ENCODE peak calls at places on chromosomes 5 and 9, in four cellular contexts. L, J, Q and W are unnamed samples.

GRCh38 chr9:132451276-132451675 is 41.3 kb downstream of the CFAP77 start:
- DNase-seq in J (no peak), L (no peak), Q (no peak), W (no peak)

GRCh38 chr9:86614871-86615849 is 260.9 kb upstream of the TUT7 start:
- DNase-seq in J (peak; percentile 58), Q (no peak), L (peak; percentile 70), W (peak; percentile 83)

GRCh38 chr5:78523314-78524193 is 125.0 kb downstream of the LHFPL2 start:
- DNase-seq in J (no peak), L (no peak), Q (no peak), W (no peak)

GRCh38 chr9:6902423-6902822 is 144.7 kb downstream of the KDM4C start:
- DNase-seq in L (peak; percentile 9), J (no peak), Q (no peak), W (no peak)

GRCh38 chr9:89889865-89890264 is 285.1 kb downstream of the GADD45G start:
- DNase-seq in Q (peak; percentile 12), J (no peak), L (no peak), W (no peak)

GRCh38 chr9:137534256-137535119 is 15.7 kb downstream of the PNPLA7 start:
- DNase-seq in Q (peak; percentile 59), L (peak; percentile 60), J (no peak), W (peak; percentile 86)

GRCh38 chr5:15255601-15256000 is 244.4 kb upstream of the FBXL7 start:
- DNase-seq in Q (no peak), J (no peak), L (no peak), W (no peak)

GRCh38 chr9:124371183-124371582 is 44.1 kb downstream of the PSMB7 start:
- DNase-seq in J (no peak), L (peak; percentile 53), Q (no peak), W (no peak)

GRCh38 chr5:145509336-145510150 is 325.6 kb downstream of the PRELID2 start:
- DNase-seq in L (peak; percentile 63), Q (no peak), J (no peak), W (no peak)

GRCh38 chr9:136086213-136086881 is 8.7 kb downstream of the NACC2 start:
- DNase-seq in J (no peak), L (no peak), Q (peak; percentile 30), W (no peak)

GRCh38 chr9:114156311-114156657 is 947 bp downstream of the COL27A1 start:
- DNase-seq in Q (no peak), J (no peak), L (no peak), W (no peak)

GRCh38 chr9:132011896-132012295 is 67.8 kb downstream of the MED27 start:
- DNase-seq in J (no peak), L (no peak), Q (no peak), W (no peak)

GRCh38 chr5:113255105-113255504 is 179.7 kb downstream of the TSSK1B start:
- DNase-seq in Q (no peak), L (no peak), J (no peak), W (no peak)

GRCh38 chr5:109688647-109688998 is 1.1 kb upstream of the MAN2A1 start:
- DNase-seq in L (peak; percentile 28), J (peak; percentile 55), Q (no peak), W (peak; percentile 79)

GRCh38 chr5:127409236-127409921 is 108.1 kb upstream of the PRRC1 start:
- DNase-seq in Q (no peak), J (no peak), L (no peak), W (no peak)

GRCh38 chr5:107108111-107108510 is 562.6 kb downstream of the EFNA5 start:
- DNase-seq in J (no peak), L (no peak), Q (no peak), W (no peak)

GRCh38 chr9:107299437-107299836 is 16.4 kb downstream of the RAD23B start:
- DNase-seq in Q (no peak), L (no peak), J (no peak), W (no peak)

GRCh38 chr9:7266911-7267555 is 509.3 kb downstream of the KDM4C start:
- DNase-seq in L (no peak), Q (no peak), J (no peak), W (no peak)

GRCh38 chr9:135443811-135444470 is 35.6 kb upstream of the PPP1R26 start:
- DNase-seq in L (no peak), Q (no peak), J (no peak), W (no peak)

GRCh38 chr9:134892221-134892620 is 11.6 kb downstream of the FCN2 start:
- DNase-seq in J (no peak), L (no peak), Q (no peak), W (no peak)

GRCh38 chr5:160923927-160924705 is 72.1 kb upstream of the ATP10B start:
- DNase-seq in Q (peak; percentile 36), J (no peak), L (no peak), W (peak; percentile 84)

GRCh38 chr5:40503438-40503837 is 176.3 kb upstream of the PTGER4 start:
- DNase-seq in Q (no peak), L (peak; percentile 56), J (no peak), W (no peak)

GRCh38 chr9:130122465-130122864 is 49.7 kb upstream of the NCS1 start:
- DNase-seq in L (no peak), Q (no peak), J (no peak), W (no peak)

GRCh38 chr5:87649455-87649854 is 236.7 kb upstream of the CCNH start:
- DNase-seq in Q (no peak), J (no peak), L (no peak), W (no peak)

GRCh38 chr5:154274828-154275185 is 84.3 kb downstream of the GALNT10 start:
- DNase-seq in J (no peak), Q (no peak), L (peak; percentile 37), W (no peak)

GRCh38 chr5:3510642-3511041 is 85.0 kb upstream of the IRX1 start:
- DNase-seq in J (no peak), L (no peak), Q (no peak), W (no peak)

GRCh38 chr5:163861670-163862069 is 356.3 kb downstream of the MAT2B start:
- DNase-seq in Q (no peak), L (no peak), J (no peak), W (no peak)

GRCh38 chr5:60259730-60260129 is 366.2 kb upstream of the PDE4D start:
- DNase-seq in Q (no peak), J (no peak), L (no peak), W (no peak)

GRCh38 chr5:177260961-177261360 is 42.6 kb downstream of the RAB24 start:
- DNase-seq in J (no peak), Q (no peak), L (no peak), W (no peak)

DNA sequence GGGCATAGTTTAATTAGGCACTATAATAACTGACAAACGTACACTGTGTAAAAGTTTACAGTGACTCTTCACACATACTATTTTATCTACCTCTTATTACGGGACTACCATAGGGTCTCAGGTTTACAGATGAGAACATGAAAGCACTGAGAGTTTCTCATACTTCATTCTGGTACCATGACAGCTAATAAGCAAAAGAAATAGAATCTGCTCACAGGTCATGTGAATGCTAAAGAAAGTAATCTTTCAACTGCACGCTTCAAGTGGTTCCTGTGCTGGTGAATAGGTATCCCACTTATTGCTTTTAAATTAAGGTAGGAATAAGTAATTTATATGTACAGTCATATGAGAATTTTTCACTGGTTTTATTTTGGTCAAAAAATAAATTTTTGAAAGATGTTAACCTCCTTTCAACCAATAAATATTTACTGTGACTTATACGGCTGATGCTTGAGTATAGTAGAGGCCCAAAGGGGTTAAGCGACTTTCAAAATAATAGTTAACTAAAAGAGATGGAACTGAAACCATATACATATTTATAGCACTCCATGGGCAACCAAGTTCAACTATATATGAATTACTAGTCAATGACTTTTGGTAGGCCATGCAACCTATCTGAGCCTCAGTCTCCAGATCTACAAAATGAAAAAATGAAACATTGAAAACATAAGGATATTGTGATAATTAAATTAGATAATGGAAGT is 8.1 kb downstream of the CDKN2A start:
- DNase-seq in Q (no peak), L (no peak), J (no peak), W (no peak)
- H3K27ac ChIP-seq in Q (no peak overlapping the region), L (peak overlapping the region; percentile 41), J (no peak overlapping the region), W (no peak overlapping the region)

DNA sequence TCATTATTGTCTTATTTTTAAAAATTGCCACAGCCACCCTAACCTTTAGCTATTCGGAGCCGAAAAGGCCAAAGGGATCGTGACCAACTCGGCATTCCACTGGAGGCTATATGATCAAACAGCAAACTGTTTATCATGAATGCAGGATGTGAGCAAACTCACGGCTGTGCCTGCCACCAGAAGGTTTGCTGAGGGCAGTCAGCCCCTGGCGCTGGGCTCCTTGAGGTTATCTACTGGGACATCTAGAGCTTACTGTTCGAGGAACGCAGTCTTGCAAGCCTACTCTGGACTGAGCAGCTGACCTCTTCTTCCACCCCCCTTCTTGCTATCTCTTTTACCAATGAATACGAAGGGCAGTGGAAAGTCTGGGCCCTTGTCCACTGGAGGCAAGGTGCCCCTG is 231.5 kb upstream of the TARS1 start:
- DNase-seq in L (no peak), J (no peak), Q (no peak), W (no peak)
- H3K56ac ChIP-seq in L (no peak overlapping the region), J (no peak overlapping the region), Q (no peak overlapping the region), W (no peak overlapping the region)

GRCh38 chr9:32430720-32431119 is 46.3 kb downstream of the ACO1 start:
- DNase-seq in Q (no peak), L (peak; percentile 73), J (no peak), W (no peak)

GRCh38 chr9:32424616-32425015 is 40.2 kb downstream of the ACO1 start:
- DNase-seq in Q (no peak), J (no peak), L (peak; percentile 17), W (no peak)

GRCh38 chr9:32426278-32426939 is 42.0 kb downstream of the ACO1 start:
- DNase-seq in Q (no peak), J (no peak), L (peak; percentile 99), W (no peak)

GRCh38 chr9:32431196-32431595 is 46.8 kb downstream of the ACO1 start:
- DNase-seq in Q (no peak), L (peak; percentile 38), J (no peak), W (no peak)

DNA sequence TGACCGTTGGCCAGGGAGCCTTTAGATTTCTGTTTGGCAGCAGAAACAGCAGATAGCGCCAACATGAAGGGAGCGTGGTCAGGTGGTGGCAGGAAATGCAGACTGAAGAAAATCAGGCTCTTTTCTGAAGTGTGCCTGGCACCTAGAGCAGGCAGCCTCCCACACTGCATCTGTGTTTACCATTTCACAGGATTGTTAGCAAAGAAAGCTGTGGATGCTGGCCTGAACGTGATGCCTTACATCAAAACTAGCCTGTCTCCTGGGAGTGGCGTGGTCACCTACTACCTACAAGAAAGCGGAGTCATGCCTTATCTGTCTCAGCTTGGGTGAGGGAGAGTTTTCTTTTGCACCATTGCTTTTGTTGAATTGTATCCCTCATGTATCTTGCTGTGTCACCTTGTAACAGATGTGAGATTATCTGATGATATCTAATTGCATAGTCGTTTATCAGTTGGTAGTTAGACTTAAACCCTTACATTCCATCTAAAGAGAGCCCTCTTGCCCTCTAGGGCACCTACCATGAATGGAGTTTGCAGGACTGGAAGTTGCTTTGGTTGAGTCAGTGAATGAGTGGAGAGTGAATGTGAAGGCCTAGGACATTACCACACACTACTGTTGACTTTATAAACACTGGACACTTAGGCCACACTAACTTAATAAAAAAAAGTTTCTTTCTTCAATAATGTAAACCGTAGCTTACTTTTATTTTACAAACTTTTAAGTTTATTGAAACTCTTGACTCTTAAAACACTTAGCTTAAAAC is 42.8 kb downstream of the ACO1 start:
- DNase-seq in Q (no peak), J (no peak), L (peak; percentile 77), W (peak; percentile 28)
- H3K27ac ChIP-seq in Q (no peak overlapping the region), J (no peak overlapping the region), L (peak overlapping the region; percentile 97), W (no peak overlapping the region)

GRCh38 chr5:65989115-65989514 is 62.7 kb downstream of the ERBIN start:
- DNase-seq in Q (no peak), L (no peak), J (no peak), W (no peak)

GRCh38 chr5:65986796-65987195 is 60.4 kb downstream of the ERBIN start:
- DNase-seq in L (no peak), Q (no peak), J (no peak), W (no peak)

GRCh38 chr5:65984098-65984885 is 57.9 kb downstream of the ERBIN start:
- DNase-seq in J (no peak), L (no peak), Q (no peak), W (peak; percentile 34)

GRCh38 chr5:65987982-65988381 is 61.6 kb downstream of the ERBIN start:
- DNase-seq in L (no peak), Q (no peak), J (no peak), W (no peak)

GRCh38 chr5:65986050-65986451 is 59.7 kb downstream of the ERBIN start:
- DNase-seq in J (no peak), Q (no peak), L (peak; percentile 91), W (no peak)
- H3K56ac ChIP-seq in J (no peak overlapping the region), Q (no peak overlapping the region), L (no peak overlapping the region), W (no peak overlapping the region)